ENCODE peak calls at places on chromosome 20, in five cellular contexts. Z is CD8-positive, alpha-beta T cell; W is GM23338; M is left ventricle myocardium inferior; N is heart left ventricle. U is an unnamed sample. For H3K36me3, the result is how much of the 10 kb centered on the place peaks cover.

GRCh38 chr20:50434321-50434652 is 75.9 kb upstream of the PTPN1 start:
- DNase-seq in M (no peak), N (no peak), Z (no peak), W (no peak), U (no peak)

GRCh38 chr20:23340524-23340923 is 10.1 kb upstream of the NXT1 start:
- DNase-seq in M (peak), N (peak), Z (no peak), W (peak), U (peak)

GRCh38 chr20:16810216-16810615 is 62.1 kb downstream of the OTOR start:
- DNase-seq in N (no peak), W (no peak), M (no peak), Z (no peak), U (no peak)

GRCh38 chr20:18926972-18927371 is 113.4 kb downstream of the SCP2D1 start:
- DNase-seq in N (no peak), W (no peak), Z (no peak), M (no peak), U (no peak)

GRCh38 chr20:53995949-53996348 is 74.4 kb downstream of the BCAS1 start:
- DNase-seq in Z (no peak), N (no peak), M (no peak), W (no peak), U (no peak)

GRCh38 chr20:37362231-37362792 is 16.4 kb downstream of the SRC start:
- DNase-seq in M (no peak), W (no peak), N (no peak), Z (no peak), U (peak)

GRCh38 chr20:36856691-36857635 is 19.0 kb upstream of the TLDC2 start:
- DNase-seq in M (no peak), W (no peak), Z (peak), N (peak), U (peak)

GRCh38 chr20:6007094-6007528 is 46.7 kb downstream of the LRRN4 start:
- DNase-seq in W (no peak), N (no peak), Z (no peak), M (no peak), U (no peak)

GRCh38 chr20:17822039-17822438 is 122.3 kb downstream of the BANF2 start:
- DNase-seq in Z (no peak), M (no peak), W (no peak), N (no peak), U (no peak)

GRCh38 chr20:39775110-39775509 is 813.0 kb downstream of the DHX35 start:
- DNase-seq in N (peak), Z (no peak), M (peak), W (no peak), U (no peak)

GRCh38 chr20:25149986-25150385 is 45.5 kb upstream of the ENTPD6 start:
- DNase-seq in W (no peak), M (no peak), N (no peak), Z (no peak), U (no peak)

GRCh38 chr20:5168582-5169396 is 42.0 kb downstream of the CDS2 start:
- DNase-seq in N (peak), W (peak), M (no peak), Z (no peak), U (peak)

GRCh38 chr20:37346232-37346525 is 239 bp downstream of the SRC start:
- DNase-seq in N (no peak), W (no peak), Z (no peak), M (no peak), U (no peak)

GRCh38 chr20:54351371-54352136 is 123.8 kb upstream of the DOK5 start:
- DNase-seq in M (no peak), W (no peak), Z (no peak), N (no peak), U (no peak)

GRCh38 chr20:56163806-56164205 is 84.7 kb upstream of the MC3R start:
- DNase-seq in Z (no peak), M (no peak), W (no peak), N (no peak), U (peak)

GRCh38 chr20:2653511-2654383 is 1.3 kb downstream of the NOP56 start:
- DNase-seq in N (no peak), M (no peak), W (no peak), Z (no peak), U (peak)

GRCh38 chr20:17314262-17314661 is 87.4 kb downstream of the PCSK2 start:
- DNase-seq in W (no peak), Z (no peak), M (no peak), N (no peak), U (no peak)

GRCh38 chr20:41889871-41890224 is 271.7 kb upstream of the CHD6 start:
- DNase-seq in M (no peak), W (no peak), Z (no peak), N (no peak), U (peak)

GRCh38 chr20:10667077-10667401 is 6.8 kb downstream of the JAG1 start:
- DNase-seq in W (no peak), N (peak), M (no peak), Z (no peak), U (no peak)

GRCh38 chr20:24470031-24470781 is 777 bp downstream of the SYNDIG1 start:
- DNase-seq in W (peak), N (no peak), M (no peak), Z (no peak), U (peak)

GRCh38 chr20:60138263-60139127 is 180.3 kb downstream of the CDH26 start:
- DNase-seq in Z (peak), N (no peak), M (peak), W (no peak), U (no peak)

GRCh38 chr20:54063998-54064676 is 6.3 kb downstream of the BCAS1 start:
- DNase-seq in N (no peak), W (no peak), M (no peak), Z (peak), U (no peak)

GRCh38 chr20:63894358-63895201 is at the start of gene DNAJC5:
- DNase-seq in M (peak), N (peak), Z (peak), W (peak), U (peak)

GRCh38 chr20:43198607-43199006 is 8.9 kb upstream of the PTPRT start:
- DNase-seq in M (no peak), Z (no peak), N (no peak), W (no peak), U (peak)

GRCh38 chr20:51565741-51566140 is 23.2 kb upstream of the NFATC2 start:
- DNase-seq in Z (no peak), W (no peak), M (no peak), N (no peak), U (no peak)

GRCh38 chr20:36482044-36482473 is 59.3 kb upstream of the MYL9 start:
- DNase-seq in W (no peak), M (peak), N (peak), Z (no peak), U (no peak)

GRCh38 chr20:12179692-12180091 is 262.0 kb downstream of the BTBD3 start:
- DNase-seq in M (no peak), N (no peak), W (no peak), Z (no peak), U (no peak)

GRCh38 chr20:44805991-44806729 is 4.2 kb downstream of the RIMS4 start:
- DNase-seq in Z (no peak), M (no peak), W (peak), N (no peak), U (peak)

GRCh38 chr20:44532981-44533331 is 11.1 kb upstream of the SERINC3 start:
- DNase-seq in M (no peak), Z (no peak), N (no peak), W (no peak), U (no peak)

GRCh38 chr20:24995741-24996448 is 3.3 kb upstream of the APMAP start:
- DNase-seq in N (no peak), Z (no peak), M (no peak), W (no peak), U (peak)

GRCh38 chr20:1920252-1920651 is 25.0 kb downstream of the SIRPA start:
- DNase-seq in Z (no peak), M (no peak), N (no peak), W (no peak), U (no peak)

GRCh38 chr20:23068283-23068682 is 17.8 kb downstream of the CD93 start:
- DNase-seq in M (no peak), N (no peak), Z (no peak), W (no peak), U (no peak)

GRCh38 chr20:50003253-50003656 is 20.5 kb downstream of the SNAI1 start:
- DNase-seq in N (no peak), W (no peak), M (no peak), Z (no peak), U (no peak)

GRCh38 chr20:6746901-6747609 is 20.4 kb upstream of the BMP2 start:
- DNase-seq in M (no peak), Z (no peak), W (peak), N (no peak), U (peak)

GRCh38 chr20:23414526-23415188 is 6.6 kb downstream of the NAPB start:
- DNase-seq in Z (no peak), M (no peak), W (no peak), N (no peak), U (no peak)

GRCh38 chr20:50450961-50451752 is 59.0 kb upstream of the PTPN1 start:
- DNase-seq in Z (peak), N (no peak), W (peak), M (no peak), U (peak)

GRCh38 chr20:57398231-57398821 is 7.1 kb downstream of the RBM38 start:
- DNase-seq in W (no peak), M (peak), N (peak), Z (peak), U (no peak)
- H3K4me3 ChIP-seq in W (no peak), M (peak), N (no peak), Z (peak), U (no peak)

DNA sequence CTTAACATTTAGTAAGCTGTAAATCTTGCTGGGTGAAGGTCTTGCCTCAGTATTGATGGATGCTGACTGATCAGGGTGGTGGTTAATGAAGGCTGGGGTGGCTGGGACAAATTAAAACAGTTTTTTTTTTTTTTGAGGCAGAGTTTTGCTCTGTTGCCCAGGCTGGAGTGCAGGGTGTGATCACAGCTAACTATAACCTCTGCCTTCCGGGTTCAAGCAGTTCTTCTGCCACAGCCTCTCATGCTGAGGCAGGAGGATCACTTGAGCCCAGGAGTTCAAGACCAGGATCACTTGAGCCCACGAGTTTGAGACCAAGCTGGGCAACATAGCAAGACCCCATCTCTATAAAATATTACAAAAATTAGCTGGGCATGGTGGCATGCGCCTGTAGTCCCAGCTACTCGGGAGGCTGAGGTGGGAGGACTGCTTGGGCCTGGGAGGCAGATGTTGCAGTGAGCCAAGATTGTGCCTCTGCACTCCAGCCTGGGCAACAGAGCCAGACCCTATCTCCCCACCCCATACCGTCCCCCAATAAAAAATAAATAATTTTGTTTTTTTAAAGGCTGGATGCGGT is 67.2 kb downstream of the NCOA3 start:
- DNase-seq in N (no peak), W (no peak), M (no peak), Z (no peak), U (no peak)
- H3K27ac ChIP-seq in N (peak), W (no peak), M (peak), Z (no peak), U (no peak)

DNA sequence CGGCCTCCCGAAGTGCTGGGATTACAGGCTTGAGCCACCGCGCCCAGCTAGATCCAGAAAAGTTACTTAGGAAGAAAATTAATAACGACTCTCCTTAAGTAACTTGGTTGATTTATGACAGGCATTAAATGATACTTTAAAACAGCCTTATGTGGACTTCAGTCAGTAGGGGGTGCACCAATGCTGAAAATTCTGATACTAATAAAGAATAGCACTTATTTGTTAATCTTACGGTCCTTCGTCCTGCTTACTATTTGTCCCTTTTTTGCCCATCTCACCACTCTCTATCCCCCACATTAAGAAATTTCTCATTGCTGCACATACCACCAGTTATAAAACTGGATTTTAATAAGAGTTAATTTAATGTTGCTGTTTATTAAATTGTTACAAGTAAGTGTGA is 12.7 kb upstream of the PRELID3B start:
- DNase-seq in N (no peak), Z (no peak), W (no peak), M (no peak), U (no peak)
- H3K36me3 ChIP-seq in N (under half), Z (under half), W (under half), M (under half), U (under half)

GRCh38 chr20:62621251-62622110 is 20.8 kb upstream of the SLCO4A1 start:
- DNase-seq in M (no peak), W (no peak), N (no peak), Z (no peak), U (no peak)

GRCh38 chr20:62622178-62622876 is 20.0 kb upstream of the SLCO4A1 start:
- DNase-seq in M (no peak), Z (no peak), N (no peak), W (no peak), U (no peak)

GRCh38 chr20:62623488-62624324 is 18.6 kb upstream of the SLCO4A1 start:
- DNase-seq in N (peak), M (peak), W (peak), Z (peak), U (peak)

GRCh38 chr20:62624325-62624690 is 18.0 kb upstream of the SLCO4A1 start:
- DNase-seq in N (no peak), W (peak), M (no peak), Z (peak), U (peak)

GRCh38 chr20:62622877-62623487 is 19.3 kb upstream of the SLCO4A1 start:
- DNase-seq in W (no peak), Z (no peak), N (no peak), M (no peak), U (no peak)
- H3K4me3 ChIP-seq in W (no peak), Z (no peak), N (no peak), M (peak), U (no peak)

GRCh38 chr20:4040283-4041179 is 25.2 kb upstream of the RNF24 start:
- DNase-seq in N (no peak), M (no peak), Z (no peak), W (no peak), U (peak)

GRCh38 chr20:4043329-4043728 is 28.0 kb upstream of the RNF24 start:
- DNase-seq in M (no peak), N (no peak), W (no peak), Z (no peak), U (no peak)

GRCh38 chr20:4043801-4044200 is 28.4 kb upstream of the RNF24 start:
- DNase-seq in Z (no peak), N (no peak), W (no peak), M (no peak), U (peak)

GRCh38 chr20:4045082-4045481 is 29.7 kb upstream of the RNF24 start:
- DNase-seq in N (no peak), Z (no peak), W (no peak), M (no peak), U (peak)

DNA sequence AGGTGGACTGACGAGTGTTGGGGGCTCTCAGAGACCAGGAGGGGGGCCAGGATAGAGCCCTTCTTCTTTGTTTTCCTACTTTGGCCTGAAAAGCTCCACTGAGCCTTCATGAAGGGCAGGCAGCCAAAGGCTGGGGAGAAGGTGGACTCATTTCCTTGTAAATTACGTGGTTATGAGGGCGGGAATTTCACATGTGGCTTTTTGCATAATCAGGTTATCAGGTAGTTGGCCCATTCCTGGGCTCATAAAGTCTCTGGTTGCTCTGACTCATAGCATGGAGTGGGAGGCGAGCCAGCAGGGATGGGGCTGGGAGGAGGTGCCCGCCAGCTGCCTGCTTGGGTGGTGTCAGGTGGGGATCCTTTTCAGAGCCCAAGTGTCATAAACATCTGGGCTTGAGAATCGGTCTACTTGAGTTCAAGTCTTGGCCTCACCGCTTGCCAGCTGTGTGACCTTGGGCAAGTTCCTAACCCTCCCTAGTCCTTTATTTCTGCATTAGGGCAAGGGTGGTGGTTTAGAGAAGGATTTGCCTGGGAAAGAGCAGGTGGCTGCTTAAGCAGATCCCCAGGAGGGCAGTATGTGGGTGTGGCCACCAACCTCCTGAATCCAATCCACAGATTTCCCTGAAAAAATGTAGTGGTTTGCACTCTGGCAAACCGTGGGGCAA is 26.5 kb upstream of the RNF24 start:
- DNase-seq in W (no peak), Z (no peak), N (no peak), M (peak), U (peak)
- H3K27ac ChIP-seq in W (no peak), Z (no peak), N (no peak), M (no peak), U (no peak)

GRCh38 chr20:21507275-21508229 is 6.3 kb downstream of the NKX2-2 start:
- DNase-seq in Z (no peak), N (no peak), M (no peak), W (peak), U (no peak)

GRCh38 chr20:21510414-21510971 is 3.4 kb downstream of the NKX2-2 start:
- DNase-seq in M (no peak), N (no peak), Z (no peak), W (peak), U (peak)

GRCh38 chr20:21508230-21509078 is 5.4 kb downstream of the NKX2-2 start:
- DNase-seq in M (no peak), Z (no peak), N (no peak), W (peak), U (no peak)

GRCh38 chr20:21509597-21510331 is 4.1 kb downstream of the NKX2-2 start:
- DNase-seq in M (no peak), W (peak), Z (no peak), N (no peak), U (peak)

GRCh38 chr20:21509079-21509596 is 4.7 kb downstream of the NKX2-2 start:
- DNase-seq in M (no peak), Z (no peak), W (no peak), N (no peak), U (no peak)
- H3K36me3 ChIP-seq in M (under half), Z (under half), W (under half), N (under half), U (under half)

GRCh38 chr20:57619053-57619831 is 984 bp downstream of the ZBP1 start:
- DNase-seq in N (no peak), Z (peak), W (no peak), M (peak), U (no peak)
- H3K4me3 ChIP-seq in N (no peak), Z (peak), W (no peak), M (no peak), U (no peak)

GRCh38 chr20:48930035-48930434 is 8.5 kb downstream of the ARFGEF2 start:
- DNase-seq in W (no peak), M (no peak), N (no peak), Z (no peak), U (no peak)

GRCh38 chr20:48930878-48931277 is 9.4 kb downstream of the ARFGEF2 start:
- DNase-seq in Z (no peak), M (no peak), W (no peak), N (no peak), U (no peak)

GRCh38 chr20:48931527-48932374 is 10.2 kb downstream of the ARFGEF2 start:
- DNase-seq in N (no peak), M (no peak), W (no peak), Z (no peak), U (peak)

GRCh38 chr20:48933017-48933766 is 11.7 kb downstream of the ARFGEF2 start:
- DNase-seq in Z (no peak), N (no peak), W (no peak), M (no peak), U (peak)

DNA sequence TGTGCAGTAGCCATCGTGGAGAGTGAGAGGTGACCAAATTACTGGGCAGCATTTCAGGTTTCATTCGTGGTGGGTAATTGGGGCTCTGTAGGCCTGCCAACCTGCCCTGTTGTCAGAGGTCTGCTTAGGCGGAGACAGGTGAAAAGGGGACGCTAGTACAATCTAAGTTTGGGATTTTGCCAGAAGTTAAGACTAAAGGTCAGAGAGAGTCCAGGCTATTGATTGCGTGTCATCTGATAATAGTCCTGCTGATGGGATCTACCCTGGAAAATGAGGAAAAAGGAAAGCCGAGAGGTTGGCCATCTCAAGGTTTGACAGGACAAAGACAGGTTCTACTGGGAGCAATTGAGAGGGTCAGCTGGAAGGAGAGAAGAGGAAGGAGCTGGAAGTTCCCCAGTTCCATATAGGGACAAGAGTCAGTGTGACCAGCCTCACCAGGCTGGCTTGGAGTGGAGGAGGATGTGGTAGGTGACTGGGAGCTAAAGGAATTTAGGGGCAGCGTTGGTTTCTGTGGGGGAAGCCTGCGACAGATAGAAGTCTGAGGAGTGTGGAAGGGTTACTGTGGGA is 10.9 kb downstream of the ARFGEF2 start:
- DNase-seq in N (no peak), Z (no peak), M (no peak), W (no peak), U (no peak)
- H3K27ac ChIP-seq in N (peak), Z (no peak), M (peak), W (no peak), U (no peak)

U was measured in endodermal cell.